ENCODE peak calls at places on chromosomes 11 and 22, in seven cellular contexts. One of them, this sample, is unnamed.

GRCh38 chr11:133957926-133958325 is 1.2 kb upstream of the IGSF9B start:
- DNase-seq in fibroblast of lung: peak
- DNase-seq in pancreas: no peak
- DNase-seq in HCT116: no peak
- DNase-seq in choroid plexus epithelial cell: peak
- DNase-seq in NB4: no peak
- DNase-seq in suprapubic skin: no peak
- DNase-seq in this sample: no peak

GRCh38 chr11:92681606-92682005 is 287.8 kb upstream of the MTNR1B start:
- DNase-seq in fibroblast of lung: no peak
- DNase-seq in pancreas: no peak
- DNase-seq in HCT116: no peak
- DNase-seq in choroid plexus epithelial cell: no peak
- DNase-seq in NB4: no peak
- DNase-seq in suprapubic skin: no peak
- DNase-seq in this sample: no peak

GRCh38 chr11:69067200-69067599 is 18.5 kb downstream of the TPCN2 start:
- DNase-seq in fibroblast of lung: no peak
- DNase-seq in pancreas: no peak
- DNase-seq in HCT116: no peak
- DNase-seq in choroid plexus epithelial cell: no peak
- DNase-seq in NB4: no peak
- DNase-seq in suprapubic skin: no peak
- DNase-seq in this sample: no peak

GRCh38 chr22:44712156-44712555 is 10.2 kb downstream of the PRR5 start:
- DNase-seq in fibroblast of lung: no peak
- DNase-seq in pancreas: no peak
- DNase-seq in HCT116: no peak
- DNase-seq in choroid plexus epithelial cell: no peak
- DNase-seq in NB4: no peak
- DNase-seq in suprapubic skin: no peak
- DNase-seq in this sample: no peak

GRCh38 chr11:11580831-11581492 is 40.8 kb downstream of the GALNT18 start:
- DNase-seq in fibroblast of lung: no peak
- DNase-seq in pancreas: no peak
- DNase-seq in HCT116: no peak
- DNase-seq in choroid plexus epithelial cell: no peak
- DNase-seq in NB4: no peak
- DNase-seq in suprapubic skin: no peak
- DNase-seq in this sample: no peak

GRCh38 chr22:17672417-17672991 is 33.9 kb downstream of the BCL2L13 start:
- DNase-seq in fibroblast of lung: peak
- DNase-seq in pancreas: no peak
- DNase-seq in HCT116: no peak
- DNase-seq in choroid plexus epithelial cell: peak
- DNase-seq in NB4: no peak
- DNase-seq in suprapubic skin: no peak
- DNase-seq in this sample: peak

GRCh38 chr11:132744771-132745170 is 787.5 kb downstream of the OPCML start:
- DNase-seq in fibroblast of lung: peak
- DNase-seq in pancreas: no peak
- DNase-seq in HCT116: no peak
- DNase-seq in choroid plexus epithelial cell: no peak
- DNase-seq in NB4: no peak
- DNase-seq in suprapubic skin: no peak
- DNase-seq in this sample: no peak

GRCh38 chr11:28231475-28231874 is 123.3 kb downstream of the METTL15 start:
- DNase-seq in fibroblast of lung: peak
- DNase-seq in pancreas: no peak
- DNase-seq in HCT116: no peak
- DNase-seq in choroid plexus epithelial cell: peak
- DNase-seq in NB4: no peak
- DNase-seq in suprapubic skin: no peak
- DNase-seq in this sample: peak

GRCh38 chr11:77113382-77114088 is 10.9 kb downstream of the OMP start:
- DNase-seq in fibroblast of lung: peak
- DNase-seq in pancreas: no peak
- DNase-seq in HCT116: no peak
- DNase-seq in choroid plexus epithelial cell: peak
- DNase-seq in NB4: peak
- DNase-seq in suprapubic skin: no peak
- DNase-seq in this sample: peak

GRCh38 chr11:55942785-55943392 is 6.7 kb upstream of the OR5I1 start:
- DNase-seq in fibroblast of lung: peak
- DNase-seq in pancreas: no peak
- DNase-seq in HCT116: peak
- DNase-seq in choroid plexus epithelial cell: peak
- DNase-seq in NB4: peak
- DNase-seq in suprapubic skin: no peak
- DNase-seq in this sample: peak

GRCh38 chr11:38824573-38824972 is 2226.5 kb upstream of the RAG2 start:
- DNase-seq in fibroblast of lung: peak
- DNase-seq in pancreas: no peak
- DNase-seq in HCT116: no peak
- DNase-seq in choroid plexus epithelial cell: peak
- DNase-seq in NB4: peak
- DNase-seq in suprapubic skin: no peak
- DNase-seq in this sample: no peak

GRCh38 chr11:1939006-1939626 is 8.0 kb upstream of the MRPL23 start:
- DNase-seq in fibroblast of lung: no peak
- DNase-seq in pancreas: no peak
- DNase-seq in HCT116: no peak
- DNase-seq in choroid plexus epithelial cell: no peak
- DNase-seq in NB4: no peak
- DNase-seq in suprapubic skin: no peak
- DNase-seq in this sample: no peak

GRCh38 chr22:36439481-36440271 is 41.8 kb downstream of the TXN2 start:
- DNase-seq in fibroblast of lung: peak
- DNase-seq in pancreas: no peak
- DNase-seq in HCT116: no peak
- DNase-seq in choroid plexus epithelial cell: peak
- DNase-seq in NB4: peak
- DNase-seq in suprapubic skin: no peak
- DNase-seq in this sample: peak

GRCh38 chr11:58301576-58301975 is 33.5 kb upstream of the OR10W1 start:
- DNase-seq in fibroblast of lung: peak
- DNase-seq in pancreas: no peak
- DNase-seq in HCT116: no peak
- DNase-seq in choroid plexus epithelial cell: peak
- DNase-seq in NB4: no peak
- DNase-seq in suprapubic skin: no peak
- DNase-seq in this sample: peak

GRCh38 chr22:35555941-35556547 is 15.4 kb downstream of the RASD2 start:
- DNase-seq in fibroblast of lung: no peak
- DNase-seq in pancreas: no peak
- DNase-seq in HCT116: no peak
- DNase-seq in choroid plexus epithelial cell: no peak
- DNase-seq in NB4: no peak
- DNase-seq in suprapubic skin: no peak
- DNase-seq in this sample: no peak

GRCh38 chr11:68753300-68753699 is 2.0 kb upstream of the TESMIN start:
- DNase-seq in fibroblast of lung: no peak
- DNase-seq in pancreas: no peak
- DNase-seq in HCT116: no peak
- DNase-seq in choroid plexus epithelial cell: no peak
- DNase-seq in NB4: no peak
- DNase-seq in suprapubic skin: no peak
- DNase-seq in this sample: no peak

GRCh38 chr11:8477151-8477550 is 116.9 kb downstream of the STK33 start:
- DNase-seq in fibroblast of lung: no peak
- DNase-seq in pancreas: no peak
- DNase-seq in HCT116: no peak
- DNase-seq in choroid plexus epithelial cell: no peak
- DNase-seq in NB4: no peak
- DNase-seq in suprapubic skin: no peak
- DNase-seq in this sample: no peak

GRCh38 chr11:75303544-75304224 is 47.8 kb downstream of the ARRB1 start:
- DNase-seq in fibroblast of lung: no peak
- DNase-seq in pancreas: no peak
- DNase-seq in HCT116: no peak
- DNase-seq in choroid plexus epithelial cell: peak
- DNase-seq in NB4: no peak
- DNase-seq in suprapubic skin: no peak
- DNase-seq in this sample: no peak

GRCh38 chr22:23909258-23909898 is 15.2 kb downstream of the MIF start:
- DNase-seq in fibroblast of lung: no peak
- DNase-seq in pancreas: no peak
- DNase-seq in HCT116: no peak
- DNase-seq in choroid plexus epithelial cell: peak
- DNase-seq in NB4: no peak
- DNase-seq in suprapubic skin: no peak
- DNase-seq in this sample: peak

DNA sequence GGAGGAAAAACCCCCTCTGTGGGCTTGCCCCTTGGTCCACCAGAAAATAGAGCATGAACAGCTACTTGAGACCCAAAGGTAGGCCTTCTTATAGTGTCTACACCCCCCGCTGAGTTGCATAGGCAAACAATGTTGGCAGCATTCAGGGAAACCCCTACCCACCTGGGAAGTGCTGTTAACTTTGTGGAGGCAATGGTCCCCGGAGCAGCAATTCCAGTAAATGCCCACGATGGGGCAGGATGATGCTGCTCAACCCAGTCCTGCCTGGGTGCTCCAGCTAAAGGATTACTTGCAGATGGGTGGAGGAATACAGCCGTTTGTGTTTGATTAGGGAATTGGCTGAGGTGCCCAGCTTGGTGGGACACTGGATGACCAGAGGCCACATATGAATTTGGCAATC is 381.3 kb upstream of the ANO5 start:
- DNase-seq in fibroblast of lung: no peak
- DNase-seq in pancreas: no peak
- DNase-seq in HCT116: no peak
- DNase-seq in choroid plexus epithelial cell: no peak
- DNase-seq in NB4: no peak
- DNase-seq in suprapubic skin: no peak
- DNase-seq in this sample: no peak
- TF ChIP-seq CTCF in fibroblast of lung: no peak
- TF ChIP-seq CTCF in pancreas: no peak
- TF ChIP-seq CTCF in HCT116: no peak
- TF ChIP-seq CTCF in choroid plexus epithelial cell: no peak
- TF ChIP-seq CTCF in NB4: no peak
- TF ChIP-seq CTCF in suprapubic skin: no peak
- TF ChIP-seq CTCF in this sample: no peak

GRCh38 chr11:45665206-45665932 is at the start of gene CHST1:
- DNase-seq in fibroblast of lung: peak
- DNase-seq in pancreas: peak
- DNase-seq in HCT116: no peak
- DNase-seq in choroid plexus epithelial cell: peak
- DNase-seq in NB4: peak
- DNase-seq in suprapubic skin: no peak
- DNase-seq in this sample: no peak

GRCh38 chr11:45663486-45664375 is 1.7 kb downstream of the CHST1 start:
- DNase-seq in fibroblast of lung: no peak
- DNase-seq in pancreas: no peak
- DNase-seq in HCT116: no peak
- DNase-seq in choroid plexus epithelial cell: no peak
- DNase-seq in NB4: no peak
- DNase-seq in suprapubic skin: no peak
- DNase-seq in this sample: peak

GRCh38 chr11:45665933-45666647 is 668 bp upstream of the CHST1 start:
- DNase-seq in fibroblast of lung: no peak
- DNase-seq in pancreas: no peak
- DNase-seq in HCT116: no peak
- DNase-seq in choroid plexus epithelial cell: no peak
- DNase-seq in NB4: peak
- DNase-seq in suprapubic skin: no peak
- DNase-seq in this sample: no peak

GRCh38 chr11:45662665-45663485 is 2.5 kb downstream of the CHST1 start:
- DNase-seq in fibroblast of lung: peak
- DNase-seq in pancreas: no peak
- DNase-seq in HCT116: no peak
- DNase-seq in choroid plexus epithelial cell: peak
- DNase-seq in NB4: peak
- DNase-seq in suprapubic skin: no peak
- DNase-seq in this sample: peak

DNA sequence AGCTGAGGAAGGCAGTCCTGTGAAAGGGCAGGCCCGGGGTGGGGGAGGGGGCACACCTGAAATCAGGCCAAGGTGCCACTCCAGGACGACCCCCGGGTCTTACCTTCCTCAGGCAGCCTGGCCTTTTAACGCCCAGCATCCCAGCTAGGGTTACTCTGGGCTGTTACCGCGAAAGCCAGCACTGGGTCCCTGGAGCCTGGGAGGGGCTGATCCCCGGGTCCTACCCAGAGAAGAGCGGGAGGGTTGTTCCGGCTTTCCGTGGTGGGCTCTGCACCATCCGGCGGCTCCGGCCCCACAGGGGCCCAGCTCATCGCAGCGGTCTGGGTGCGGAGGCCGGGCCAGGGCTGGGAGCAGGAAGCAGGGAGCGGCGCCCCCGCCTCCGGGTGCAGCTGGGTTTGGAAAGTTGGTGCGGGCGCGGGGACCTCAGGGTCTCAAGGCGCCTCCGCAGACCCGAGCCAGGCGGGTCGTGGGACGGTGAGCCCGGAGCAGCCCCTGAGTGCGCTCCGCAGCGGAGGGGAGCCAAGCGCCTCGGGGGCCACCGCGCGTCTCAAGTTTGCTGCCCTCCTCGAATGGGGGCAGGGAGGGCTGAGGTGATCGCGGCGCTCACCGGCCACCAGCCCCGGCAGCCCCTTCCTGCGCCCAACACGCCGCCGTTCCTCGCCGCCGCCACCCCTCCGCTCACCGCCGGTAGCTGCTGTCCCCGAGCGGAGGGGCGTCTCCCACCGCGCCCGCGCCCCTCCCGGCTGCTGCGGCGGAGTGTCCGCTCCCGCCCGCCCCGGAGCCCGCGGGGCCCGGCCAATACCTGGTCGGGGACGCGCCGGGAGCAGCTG is 831 bp downstream of the CHST1 start:
- DNase-seq in fibroblast of lung: no peak
- DNase-seq in pancreas: no peak
- DNase-seq in HCT116: no peak
- DNase-seq in choroid plexus epithelial cell: no peak
- DNase-seq in NB4: no peak
- DNase-seq in suprapubic skin: no peak
- DNase-seq in this sample: no peak
- H3K4me3 ChIP-seq in fibroblast of lung: no peak
- H3K4me3 ChIP-seq in pancreas: peak
- H3K4me3 ChIP-seq in HCT116: no peak
- H3K4me3 ChIP-seq in choroid plexus epithelial cell: peak
- H3K4me3 ChIP-seq in NB4: no peak
- H3K4me3 ChIP-seq in suprapubic skin: peak
- H3K4me3 ChIP-seq in this sample: peak

GRCh38 chr11:117908959-117909610 is 20.1 kb downstream of the TMPRSS13 start:
- DNase-seq in fibroblast of lung: no peak
- DNase-seq in pancreas: no peak
- DNase-seq in HCT116: no peak
- DNase-seq in choroid plexus epithelial cell: no peak
- DNase-seq in NB4: peak
- DNase-seq in suprapubic skin: peak
- DNase-seq in this sample: no peak
- TF ChIP-seq CTCF in fibroblast of lung: no peak
- TF ChIP-seq CTCF in pancreas: no peak
- TF ChIP-seq CTCF in HCT116: no peak
- TF ChIP-seq CTCF in choroid plexus epithelial cell: no peak
- TF ChIP-seq CTCF in NB4: no peak
- TF ChIP-seq CTCF in suprapubic skin: no peak
- TF ChIP-seq CTCF in this sample: no peak

DNA sequence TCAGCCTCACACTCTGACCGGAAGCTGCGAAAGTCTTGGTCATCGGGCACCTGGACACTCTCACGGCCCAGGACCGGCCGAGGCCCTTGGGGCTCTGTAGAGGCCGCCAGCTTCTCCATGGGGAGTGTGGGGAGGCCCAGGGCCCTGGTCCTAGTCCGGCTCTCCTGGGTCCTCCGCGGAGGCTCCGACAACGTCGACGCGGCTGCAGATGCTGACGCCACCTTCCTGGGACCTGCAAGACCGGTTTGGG is 12.9 kb downstream of the STARD10 start:
- DNase-seq in fibroblast of lung: no peak
- DNase-seq in pancreas: peak
- DNase-seq in HCT116: no peak
- DNase-seq in choroid plexus epithelial cell: no peak
- DNase-seq in NB4: no peak
- DNase-seq in suprapubic skin: no peak
- DNase-seq in this sample: no peak
- H3K4me3 ChIP-seq in fibroblast of lung: peak
- H3K4me3 ChIP-seq in pancreas: peak
- H3K4me3 ChIP-seq in HCT116: peak
- H3K4me3 ChIP-seq in choroid plexus epithelial cell: peak
- H3K4me3 ChIP-seq in NB4: no peak
- H3K4me3 ChIP-seq in suprapubic skin: peak
- H3K4me3 ChIP-seq in this sample: peak